ENCODE peak calls at places on chromosomes 11 and 22, in ten cellular contexts. R is suprapubic skin; Q is CD8-positive, alpha-beta memory T cell; J is tibial nerve; K is IMR-90; U is neural progenitor cell; O is brain microvascular endothelial cell; G is cardiac muscle cell; S is right lobe of liver; B is CD8-positive, alpha-beta T cell. N is an unnamed sample.

GRCh38 chr11:97814325-97814959 is 1206.3 kb upstream of the CNTN5 start:
- DNase-seq in R (no peak), Q (no peak), J (no peak), K (no peak), U (no peak), O (no peak), G (no peak), S (no peak), B (no peak), N (no peak)

GRCh38 chr11:119307219-119307618 is 9.7 kb downstream of the MCAM start:
- DNase-seq in R (no peak), Q (no peak), J (no peak), K (no peak), U (peak; percentile 67), O (no peak), G (no peak), S (no peak), B (no peak), N (no peak)

GRCh38 chr11:76210920-76211851 is 4.9 kb upstream of the WNT11 start:
- DNase-seq in R (no peak), Q (no peak), J (no peak), K (no peak), U (no peak), O (no peak), G (no peak), S (no peak), B (no peak), N (no peak)

GRCh38 chr22:24424001-24424900 is 3.1 kb upstream of the ADORA2A start:
- DNase-seq in R (no peak), Q (peak; percentile 28), J (no peak), K (no peak), U (peak; percentile 67), O (no peak), G (no peak), S (no peak), B (no peak), N (no peak)

GRCh38 chr11:5499671-5500070 is 10.1 kb downstream of the UBQLN3 start:
- DNase-seq in R (no peak), Q (no peak), J (no peak), K (no peak), U (no peak), O (no peak), G (no peak), S (no peak), B (no peak), N (no peak)

GRCh38 chr11:36793542-36793926 is 195.5 kb upstream of the RAG2 start:
- DNase-seq in R (no peak), Q (no peak), J (no peak), K (no peak), U (peak; percentile 41), O (no peak), G (peak; percentile 21), S (no peak), B (no peak), N (no peak)

GRCh38 chr11:60378359-60378758 is at the start of gene MS4A7:
- DNase-seq in R (no peak), Q (no peak), J (peak; percentile 20), K (no peak), U (no peak), O (no peak), G (no peak), S (peak; percentile 54), B (no peak), N (peak; percentile 72)

GRCh38 chr11:17983569-17983968 is 29.3 kb downstream of the SERGEF start:
- DNase-seq in R (no peak), Q (no peak), J (no peak), K (no peak), U (no peak), O (no peak), G (no peak), S (no peak), B (no peak), N (no peak)

GRCh38 chr22:30502911-30503310 is 2.6 kb downstream of the SEC14L4 start:
- DNase-seq in R (no peak), Q (no peak), J (no peak), K (no peak), U (no peak), O (no peak), G (no peak), S (no peak), B (no peak), N (no peak)

GRCh38 chr22:30500628-30501027 is 4.9 kb downstream of the SEC14L4 start:
- DNase-seq in R (no peak), Q (no peak), J (no peak), K (no peak), U (no peak), O (no peak), G (no peak), S (no peak), B (no peak), N (no peak)

GRCh38 chr22:30506507-30506968 is 1.0 kb upstream of the SEC14L4 start:
- DNase-seq in R (no peak), Q (no peak), J (no peak), K (no peak), U (no peak), O (no peak), G (no peak), S (peak; percentile 79), B (no peak), N (no peak)

GRCh38 chr22:30503551-30503950 is 1.9 kb downstream of the SEC14L4 start:
- DNase-seq in R (no peak), Q (no peak), J (no peak), K (no peak), U (no peak), O (no peak), G (no peak), S (no peak), B (no peak), N (no peak)

DNA sequence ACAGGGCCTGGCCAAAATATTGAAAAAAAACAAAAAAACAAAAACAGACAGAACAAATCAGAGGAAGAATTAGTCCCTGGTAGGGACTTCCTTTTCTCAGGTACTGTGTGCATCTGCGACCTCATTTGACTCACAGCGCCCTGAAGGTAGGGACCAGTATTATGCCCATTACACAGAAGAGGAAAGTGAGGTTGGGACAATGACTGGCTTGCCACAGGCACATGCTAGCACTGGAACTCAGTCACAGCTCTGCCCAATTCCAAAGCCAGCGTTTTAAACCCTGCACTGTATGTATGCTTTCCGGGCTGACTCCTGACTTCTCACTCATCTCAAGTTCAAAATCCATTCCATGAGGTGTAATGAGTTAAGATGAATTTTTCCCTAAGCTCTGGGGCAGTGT is 3.3 kb downstream of the SEC14L4 start:
- DNase-seq in R (no peak), Q (no peak), J (no peak), K (no peak), U (no peak), O (no peak), G (no peak), S (no peak), B (no peak), N (no peak)
- H3K27ac ChIP-seq in R (no peak overlapping the region), Q (no peak overlapping the region), J (no peak overlapping the region), K (no peak overlapping the region), U (no peak overlapping the region), O (no peak overlapping the region), G (no peak overlapping the region), S (no peak overlapping the region), B (no peak overlapping the region), N (no peak overlapping the region)

DNA sequence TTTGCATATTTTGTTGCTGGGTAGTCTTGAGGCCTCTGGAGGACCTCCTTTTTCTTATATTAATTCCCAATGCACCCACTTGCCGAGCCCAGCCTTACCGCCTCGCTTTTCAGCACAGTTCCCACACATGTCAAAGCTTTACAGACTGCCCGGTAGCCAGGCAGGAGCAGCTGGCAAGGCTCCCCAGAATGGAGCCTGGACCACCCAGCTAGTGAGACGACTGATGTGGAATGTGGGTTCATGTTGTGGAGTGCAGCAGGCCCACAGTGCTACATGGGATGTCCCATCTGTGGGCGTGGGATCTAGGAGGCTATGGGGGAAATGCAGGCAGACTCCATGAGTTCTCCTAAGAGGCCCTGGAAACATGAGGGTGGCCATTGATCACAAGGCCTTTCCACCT is 99.4 kb upstream of the MTMR2 start:
- DNase-seq in R (no peak), Q (no peak), J (no peak), K (peak; percentile 30), U (no peak), O (no peak), G (no peak), S (no peak), B (no peak), N (no peak)
- H3K27ac ChIP-seq in R (no peak overlapping the region), Q (no peak overlapping the region), J (no peak overlapping the region), K (no peak overlapping the region), U (no peak overlapping the region), O (no peak overlapping the region), G (no peak overlapping the region), S (no peak overlapping the region), B (no peak overlapping the region), N (no peak overlapping the region)

GRCh38 chr11:47184711-47185304 is 1.4 kb downstream of the PACSIN3 start:
- DNase-seq in R (no peak), Q (no peak), J (no peak), K (no peak), U (peak; percentile 29), O (no peak), G (no peak), S (peak; percentile 54), B (no peak), N (peak; percentile 83)

GRCh38 chr11:47185305-47186075 is 744 bp downstream of the PACSIN3 start:
- DNase-seq in R (no peak), Q (no peak), J (peak; percentile 24), K (peak; percentile 37), U (peak; percentile 84), O (peak; percentile 11), G (peak; percentile 85), S (peak; percentile 53), B (no peak), N (no peak)

GRCh38 chr11:47183031-47183856 is 3.0 kb downstream of the PACSIN3 start:
- DNase-seq in R (no peak), Q (no peak), J (no peak), K (no peak), U (no peak), O (no peak), G (no peak), S (no peak), B (no peak), N (no peak)

GRCh38 chr11:47182380-47182779 is 3.9 kb downstream of the PACSIN3 start:
- DNase-seq in R (no peak), Q (no peak), J (no peak), K (no peak), U (no peak), O (no peak), G (no peak), S (no peak), B (no peak), N (no peak)

DNA sequence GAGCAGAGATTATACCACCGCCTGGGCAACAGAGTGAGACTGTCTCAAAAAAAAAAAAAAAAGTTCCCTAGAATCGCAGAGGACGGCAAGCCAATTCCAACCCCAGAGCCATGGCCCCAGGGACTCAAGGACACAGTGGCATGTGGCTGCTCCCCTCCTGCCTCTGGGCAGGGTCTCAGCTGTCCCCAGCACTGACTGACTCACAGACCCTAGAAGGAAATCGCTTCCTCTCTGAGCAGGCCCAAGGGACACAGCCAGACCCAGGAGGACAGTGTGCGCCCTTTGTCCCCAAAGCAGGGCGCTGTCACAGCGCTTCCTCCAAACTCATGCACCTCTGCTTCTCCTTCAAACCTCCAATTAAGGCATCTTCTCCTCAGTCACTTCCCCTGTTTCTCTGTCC is 2.3 kb downstream of the PACSIN3 start:
- DNase-seq in R (no peak), Q (no peak), J (no peak), K (no peak), U (no peak), O (no peak), G (no peak), S (no peak), B (no peak), N (no peak)
- H3K27ac ChIP-seq in R (peak overlapping the region; percentile 88), Q (no peak overlapping the region), J (peak overlapping the region; percentile 99), K (no peak overlapping the region), U (no peak overlapping the region), O (no peak overlapping the region), G (peak overlapping the region; percentile 91), S (no peak overlapping the region), B (no peak overlapping the region), N (peak overlapping the region; percentile 95)

GRCh38 chr22:50057868-50058311 is at the start of gene TTLL8:
- DNase-seq in R (no peak), Q (no peak), J (no peak), K (no peak), U (no peak), O (no peak), G (no peak), S (no peak), B (no peak), N (no peak)
- H3K27ac ChIP-seq in R (no peak within 1 kb of the TSS), Q (no peak within 1 kb of the TSS), J (no peak within 1 kb of the TSS), K (no peak within 1 kb of the TSS), U (no peak within 1 kb of the TSS), O (no peak within 1 kb of the TSS), G (no peak within 1 kb of the TSS), S (no peak within 1 kb of the TSS), B (no peak within 1 kb of the TSS), N (no peak within 1 kb of the TSS)

N was measured in tibial artery.